ENCODE peak calls at places on chromosomes 4 and X, in eight cellular contexts. P is upper lobe of left lung, E is A549, Y is heart left ventricle, G is body of pancreas, O is IMR-90, F is SK-N-SH, T is uterus. I is an unnamed sample.
A peak's percentile ranks its signal among the peaks of the same experiment; 100 is the strongest.

GRCh38 chr4:6330384-6330767 is 60.7 kb downstream of the WFS1 start:
- DNase-seq in P (no peak), E (no peak), Y (no peak), G (no peak), O (no peak), F (no peak), T (no peak), I (no peak)

GRCh38 chr4:132003593-132003992 is 1145.5 kb upstream of the PCDH10 start:
- DNase-seq in P (no peak), E (no peak), Y (no peak), G (no peak), O (no peak), F (no peak), T (no peak), I (no peak)

GRCh38 chrX:121987163-121987562 is 939.8 kb downstream of the GLUD2 start:
- DNase-seq in P (no peak), E (no peak), Y (no peak), G (no peak), O (no peak), F (peak; percentile 1), T (no peak), I (no peak)

GRCh38 chr4:158302076-158302866 is 92.0 kb downstream of the TMEM144 start:
- DNase-seq in P (no peak), E (no peak), Y (no peak), G (no peak), O (peak; percentile 80), F (no peak), T (no peak), I (no peak)

GRCh38 chrX:3815896-3816664 is 102.6 kb upstream of the PRKX start:
- DNase-seq in P (peak; percentile 61), E (peak; percentile 8), Y (peak; percentile 56), G (peak; percentile 57), O (peak; percentile 12), F (peak; percentile 56), T (peak; percentile 48), I (peak; percentile 77)

GRCh38 chr4:110091426-110091825 is 107.0 kb downstream of the ELOVL6 start:
- DNase-seq in P (no peak), E (no peak), Y (no peak), G (no peak), O (peak; percentile 88), F (no peak), T (no peak), I (no peak)

GRCh38 chr4:154471924-154472323 is 19.7 kb downstream of the DCHS2 start:
- DNase-seq in P (no peak), E (no peak), Y (no peak), G (no peak), O (no peak), F (no peak), T (no peak), I (no peak)

GRCh38 chrX:118528089-118528753 is 32.6 kb downstream of the DOCK11 start:
- DNase-seq in P (no peak), E (no peak), Y (no peak), G (no peak), O (no peak), F (no peak), T (no peak), I (no peak)

GRCh38 chr4:30330894-30331652 is 389.1 kb upstream of the PCDH7 start:
- DNase-seq in P (no peak), E (no peak), Y (no peak), G (no peak), O (no peak), F (no peak), T (no peak), I (no peak)

GRCh38 chr4:89242864-89243740 is 64.5 kb downstream of the GPRIN3 start:
- DNase-seq in P (no peak), E (no peak), Y (no peak), G (no peak), O (no peak), F (no peak), T (no peak), I (no peak)

GRCh38 chr4:7183780-7184460 is 8.4 kb upstream of the SORCS2 start:
- DNase-seq in P (no peak), E (no peak), Y (no peak), G (no peak), O (no peak), F (no peak), T (no peak), I (no peak)

GRCh38 chr4:95838192-95838591 is 1.7 kb upstream of the PDHA2 start:
- DNase-seq in P (no peak), E (no peak), Y (peak; percentile 38), G (no peak), O (no peak), F (no peak), T (no peak), I (no peak)

GRCh38 chrX:51459125-51459524 is 37.3 kb downstream of the NUDT11 start:
- DNase-seq in P (no peak), E (no peak), Y (no peak), G (no peak), O (peak; percentile 13), F (no peak), T (no peak), I (no peak)

GRCh38 chr4:73899321-73899720 is 30.1 kb downstream of the CXCL1 start:
- DNase-seq in P (no peak), E (no peak), Y (no peak), G (no peak), O (no peak), F (no peak), T (no peak), I (no peak)

GRCh38 chrX:123732679-123733363 is at the start of gene THOC2:
- DNase-seq in P (peak; percentile 85), E (peak; percentile 77), Y (peak; percentile 89), G (peak; percentile 81), O (peak; percentile 82), F (peak; percentile 86), T (peak; percentile 84), I (peak; percentile 86)

GRCh38 chrX:44536198-44536597 is 6.5 kb downstream of the FUNDC1 start:
- DNase-seq in P (no peak), E (no peak), Y (no peak), G (no peak), O (no peak), F (no peak), T (no peak), I (no peak)

GRCh38 chr4:78667764-78668163 is 108.4 kb upstream of the BMP2K start:
- DNase-seq in P (no peak), E (no peak), Y (no peak), G (no peak), O (no peak), F (no peak), T (no peak), I (no peak)

GRCh38 chrX:19886375-19886774 is 1.0 kb downstream of the SH3KBP1 start:
- DNase-seq in P (no peak), E (no peak), Y (no peak), G (no peak), O (no peak), F (no peak), T (no peak), I (no peak)

GRCh38 chrX:20545538-20545937 is 278.8 kb upstream of the RPS6KA3 start:
- DNase-seq in P (no peak), E (no peak), Y (no peak), G (no peak), O (peak; percentile 43), F (no peak), T (no peak), I (no peak)

GRCh38 chr4:150911326-150911725 is 103.8 kb downstream of the LRBA start:
- DNase-seq in P (no peak), E (no peak), Y (no peak), G (no peak), O (no peak), F (no peak), T (no peak), I (no peak)

GRCh38 chr4:128787509-128788311 is 21.8 kb upstream of the JADE1 start:
- DNase-seq in P (no peak), E (no peak), Y (no peak), G (no peak), O (peak; percentile 74), F (peak; percentile 46), T (no peak), I (no peak)

GRCh38 chr4:7964890-7965662 is 25.4 kb upstream of the AFAP1 start:
- DNase-seq in P (peak; percentile 63), E (no peak), Y (peak; percentile 71), G (peak; percentile 37), O (peak; percentile 71), F (no peak), T (peak; percentile 86), I (no peak)

GRCh38 chr4:62896721-62897120 is 1512.5 kb downstream of the TECRL start:
- DNase-seq in P (no peak), E (no peak), Y (no peak), G (no peak), O (no peak), F (no peak), T (no peak), I (no peak)

GRCh38 chr4:147794787-147795413 is 63.0 kb downstream of the ARHGAP10 start:
- DNase-seq in P (no peak), E (no peak), Y (no peak), G (no peak), O (no peak), F (no peak), T (no peak), I (no peak)
- H3K4me1 ChIP-seq in P (peaks cover 17% of the 10 kb centered on the region), E (peaks cover 25% of the 10 kb centered on the region), Y (peaks cover 47% of the 10 kb centered on the region), G (peaks cover 18% of the 10 kb centered on the region), O (peaks cover 16% of the 10 kb centered on the region), F (no peaks in the 10 kb centered on the region), T (no peaks in the 10 kb centered on the region), I (peaks cover 36% of the 10 kb centered on the region)

GRCh38 chrX:105634180-105634579 is 188.2 kb upstream of the NRK start:
- DNase-seq in P (no peak), E (no peak), Y (no peak), G (no peak), O (no peak), F (no peak), T (no peak), I (no peak)
- TF ChIP-seq CTCF in P (no peak), E (no peak), Y (no peak), G (no peak), O (no peak), F (no peak), T (no peak), I (no peak)

GRCh38 chr4:118757761-118758213 is 72.6 kb downstream of the METTL14 start:
- DNase-seq in P (no peak), E (no peak), Y (no peak), G (no peak), O (peak; percentile 85), F (no peak), T (no peak), I (no peak)
- H3K4me1 ChIP-seq in P (no peaks in the 10 kb centered on the region), E (no peaks in the 10 kb centered on the region), Y (peaks cover 91% of the 10 kb centered on the region), G (peaks cover 42% of the 10 kb centered on the region), O (peaks cover 28% of the 10 kb centered on the region), F (peaks cover 61% of the 10 kb centered on the region), T (peaks cover 18% of the 10 kb centered on the region), I (peaks cover 3% of the 10 kb centered on the region)

GRCh38 chrX:129759576-129760061 is 20.1 kb upstream of the SASH3 start:
- DNase-seq in P (peak; percentile 67), E (no peak), Y (peak; percentile 50), G (no peak), O (peak; percentile 83), F (no peak), T (no peak), I (peak; percentile 14)

GRCh38 chrX:129750971-129751370 is 12.2 kb downstream of the XPNPEP2 start:
- DNase-seq in P (no peak), E (no peak), Y (no peak), G (no peak), O (no peak), F (no peak), T (no peak), I (no peak)

GRCh38 chrX:129749069-129749468 is 10.3 kb downstream of the XPNPEP2 start:
- DNase-seq in P (no peak), E (no peak), Y (no peak), G (no peak), O (no peak), F (no peak), T (no peak), I (no peak)

GRCh38 chrX:129755779-129756650 is 17.2 kb downstream of the XPNPEP2 start:
- DNase-seq in P (no peak), E (no peak), Y (no peak), G (no peak), O (no peak), F (no peak), T (no peak), I (no peak)

GRCh38 chrX:129754266-129755024 is 15.7 kb downstream of the XPNPEP2 start:
- DNase-seq in P (no peak), E (no peak), Y (no peak), G (no peak), O (no peak), F (no peak), T (no peak), I (no peak)
- TF ChIP-seq CTCF in P (no peak), E (no peak), Y (no peak), G (no peak), O (peak; percentile 26), F (peak; percentile 37), T (no peak), I (peak; percentile 17)